ENCODE peak calls at places on chromosomes 6 and 20, in ten cellular contexts. One of them, this sample, is unnamed.

GRCh38 chr20:21613512-21613911 is 92.0 kb upstream of the PAX1 start:
- DNase-seq in cardiac septum: no peak
- DNase-seq in caudate nucleus: no peak
- DNase-seq in CD4-positive, alpha-beta memory T cell: no peak
- DNase-seq in HAP-1: no peak
- DNase-seq in T-helper 1 cell: no peak
- DNase-seq in sigmoid colon: no peak
- DNase-seq in GM12891: no peak
- DNase-seq in mammary epithelial cell: peak
- DNase-seq in head of caudate nucleus: no peak
- DNase-seq in this sample: no peak

GRCh38 chr6:142482973-142483372 is 181.2 kb downstream of the ADGRG6 start:
- DNase-seq in cardiac septum: no peak
- DNase-seq in caudate nucleus: no peak
- DNase-seq in CD4-positive, alpha-beta memory T cell: no peak
- DNase-seq in HAP-1: no peak
- DNase-seq in T-helper 1 cell: no peak
- DNase-seq in sigmoid colon: no peak
- DNase-seq in GM12891: no peak
- DNase-seq in mammary epithelial cell: no peak
- DNase-seq in head of caudate nucleus: no peak
- DNase-seq in this sample: no peak

GRCh38 chr6:150636808-150637207 is 37.1 kb downstream of the PLEKHG1 start:
- DNase-seq in cardiac septum: no peak
- DNase-seq in caudate nucleus: no peak
- DNase-seq in CD4-positive, alpha-beta memory T cell: no peak
- DNase-seq in HAP-1: no peak
- DNase-seq in T-helper 1 cell: no peak
- DNase-seq in sigmoid colon: no peak
- DNase-seq in GM12891: no peak
- DNase-seq in mammary epithelial cell: no peak
- DNase-seq in head of caudate nucleus: no peak
- DNase-seq in this sample: no peak

GRCh38 chr6:111625511-111626331 is 20.0 kb upstream of the TRAF3IP2 start:
- DNase-seq in cardiac septum: no peak
- DNase-seq in caudate nucleus: peak
- DNase-seq in CD4-positive, alpha-beta memory T cell: no peak
- DNase-seq in HAP-1: no peak
- DNase-seq in T-helper 1 cell: no peak
- DNase-seq in sigmoid colon: peak
- DNase-seq in GM12891: no peak
- DNase-seq in mammary epithelial cell: peak
- DNase-seq in head of caudate nucleus: peak
- DNase-seq in this sample: no peak

GRCh38 chr20:40777653-40778052 is 88.6 kb upstream of the MAFB start:
- DNase-seq in cardiac septum: no peak
- DNase-seq in caudate nucleus: no peak
- DNase-seq in CD4-positive, alpha-beta memory T cell: no peak
- DNase-seq in HAP-1: no peak
- DNase-seq in T-helper 1 cell: no peak
- DNase-seq in sigmoid colon: no peak
- DNase-seq in GM12891: no peak
- DNase-seq in mammary epithelial cell: no peak
- DNase-seq in head of caudate nucleus: no peak
- DNase-seq in this sample: no peak

GRCh38 chr6:29602564-29603361 is 17.8 kb downstream of the OR2H2 start:
- DNase-seq in cardiac septum: no peak
- DNase-seq in caudate nucleus: no peak
- DNase-seq in CD4-positive, alpha-beta memory T cell: no peak
- DNase-seq in HAP-1: peak
- DNase-seq in T-helper 1 cell: no peak
- DNase-seq in sigmoid colon: no peak
- DNase-seq in GM12891: peak
- DNase-seq in mammary epithelial cell: no peak
- DNase-seq in head of caudate nucleus: peak
- DNase-seq in this sample: no peak

GRCh38 chr6:153511896-153512496 is 380.9 kb upstream of the RGS17 start:
- DNase-seq in cardiac septum: no peak
- DNase-seq in caudate nucleus: no peak
- DNase-seq in CD4-positive, alpha-beta memory T cell: no peak
- DNase-seq in HAP-1: peak
- DNase-seq in T-helper 1 cell: no peak
- DNase-seq in sigmoid colon: no peak
- DNase-seq in GM12891: peak
- DNase-seq in mammary epithelial cell: peak
- DNase-seq in head of caudate nucleus: peak
- DNase-seq in this sample: no peak

GRCh38 chr6:7647504-7647903 is 57.5 kb downstream of the SNRNP48 start:
- DNase-seq in cardiac septum: no peak
- DNase-seq in caudate nucleus: no peak
- DNase-seq in CD4-positive, alpha-beta memory T cell: no peak
- DNase-seq in HAP-1: no peak
- DNase-seq in T-helper 1 cell: no peak
- DNase-seq in sigmoid colon: no peak
- DNase-seq in GM12891: peak
- DNase-seq in mammary epithelial cell: no peak
- DNase-seq in head of caudate nucleus: no peak
- DNase-seq in this sample: no peak

GRCh38 chr20:62861732-62862336 is at the start of gene TCFL5:
- DNase-seq in cardiac septum: peak
- DNase-seq in caudate nucleus: peak
- DNase-seq in CD4-positive, alpha-beta memory T cell: peak
- DNase-seq in HAP-1: peak
- DNase-seq in T-helper 1 cell: peak
- DNase-seq in sigmoid colon: peak
- DNase-seq in GM12891: peak
- DNase-seq in mammary epithelial cell: peak
- DNase-seq in head of caudate nucleus: peak
- DNase-seq in this sample: peak

GRCh38 chr6:118509009-118509617 is 39.0 kb upstream of the PLN start:
- DNase-seq in cardiac septum: no peak
- DNase-seq in caudate nucleus: no peak
- DNase-seq in CD4-positive, alpha-beta memory T cell: no peak
- DNase-seq in HAP-1: no peak
- DNase-seq in T-helper 1 cell: no peak
- DNase-seq in sigmoid colon: no peak
- DNase-seq in GM12891: no peak
- DNase-seq in mammary epithelial cell: no peak
- DNase-seq in head of caudate nucleus: peak
- DNase-seq in this sample: no peak

GRCh38 chr6:145829950-145830349 is 15.4 kb upstream of the FBXO30 start:
- DNase-seq in cardiac septum: no peak
- DNase-seq in caudate nucleus: no peak
- DNase-seq in CD4-positive, alpha-beta memory T cell: no peak
- DNase-seq in HAP-1: no peak
- DNase-seq in T-helper 1 cell: no peak
- DNase-seq in sigmoid colon: no peak
- DNase-seq in GM12891: no peak
- DNase-seq in mammary epithelial cell: no peak
- DNase-seq in head of caudate nucleus: no peak
- DNase-seq in this sample: no peak

GRCh38 chr20:56429496-56429895 is 17.4 kb downstream of the CASS4 start:
- DNase-seq in cardiac septum: peak
- DNase-seq in caudate nucleus: no peak
- DNase-seq in CD4-positive, alpha-beta memory T cell: no peak
- DNase-seq in HAP-1: no peak
- DNase-seq in T-helper 1 cell: no peak
- DNase-seq in sigmoid colon: no peak
- DNase-seq in GM12891: no peak
- DNase-seq in mammary epithelial cell: no peak
- DNase-seq in head of caudate nucleus: no peak
- DNase-seq in this sample: peak

GRCh38 chr6:167408235-167408869 is 83.5 kb downstream of the TTLL2 start:
- DNase-seq in cardiac septum: no peak
- DNase-seq in caudate nucleus: no peak
- DNase-seq in CD4-positive, alpha-beta memory T cell: no peak
- DNase-seq in HAP-1: no peak
- DNase-seq in T-helper 1 cell: no peak
- DNase-seq in sigmoid colon: no peak
- DNase-seq in GM12891: no peak
- DNase-seq in mammary epithelial cell: no peak
- DNase-seq in head of caudate nucleus: no peak
- DNase-seq in this sample: no peak

GRCh38 chr20:14986026-14986655 is 648.7 kb upstream of the FLRT3 start:
- DNase-seq in cardiac septum: no peak
- DNase-seq in caudate nucleus: no peak
- DNase-seq in CD4-positive, alpha-beta memory T cell: no peak
- DNase-seq in HAP-1: no peak
- DNase-seq in T-helper 1 cell: no peak
- DNase-seq in sigmoid colon: no peak
- DNase-seq in GM12891: no peak
- DNase-seq in mammary epithelial cell: peak
- DNase-seq in head of caudate nucleus: no peak
- DNase-seq in this sample: no peak

GRCh38 chr20:46731770-46732169 is 22.3 kb downstream of the SLC2A10 start:
- DNase-seq in cardiac septum: no peak
- DNase-seq in caudate nucleus: no peak
- DNase-seq in CD4-positive, alpha-beta memory T cell: no peak
- DNase-seq in HAP-1: no peak
- DNase-seq in T-helper 1 cell: no peak
- DNase-seq in sigmoid colon: no peak
- DNase-seq in GM12891: no peak
- DNase-seq in mammary epithelial cell: no peak
- DNase-seq in head of caudate nucleus: no peak
- DNase-seq in this sample: no peak

GRCh38 chr6:41021832-41022231 is 17.2 kb downstream of the UNC5CL start:
- DNase-seq in cardiac septum: no peak
- DNase-seq in caudate nucleus: peak
- DNase-seq in CD4-positive, alpha-beta memory T cell: no peak
- DNase-seq in HAP-1: no peak
- DNase-seq in T-helper 1 cell: no peak
- DNase-seq in sigmoid colon: no peak
- DNase-seq in GM12891: no peak
- DNase-seq in mammary epithelial cell: peak
- DNase-seq in head of caudate nucleus: no peak
- DNase-seq in this sample: no peak

GRCh38 chr6:140879861-140880260 is 1252.9 kb upstream of the GJE1 start:
- DNase-seq in cardiac septum: no peak
- DNase-seq in caudate nucleus: no peak
- DNase-seq in CD4-positive, alpha-beta memory T cell: no peak
- DNase-seq in HAP-1: no peak
- DNase-seq in T-helper 1 cell: no peak
- DNase-seq in sigmoid colon: no peak
- DNase-seq in GM12891: no peak
- DNase-seq in mammary epithelial cell: peak
- DNase-seq in head of caudate nucleus: no peak
- DNase-seq in this sample: no peak

This sample was measured in sciatic nerve.